ENCODE peak calls at places on chromosomes 11 and 22, in nine cellular contexts. One of them, this sample, is unnamed.

GRCh38 chr22:25090225-25090651 is 109.4 kb upstream of the CRYBB3 start:
- DNase-seq in stimulated activated CD8-positive, alpha-beta memory T cell treated with anti-CD3 and anti-CD28 coated beads, Interleukin-15, amount 100 ng/mL, for 24 hours: no peak
- DNase-seq in activated gamma-delta T cell treated with Interleukin-2 at 50 U/mL for 16 hours: no peak
- DNase-seq in SJSA1: no peak
- DNase-seq in fibroblast of the conjunctiva: no peak
- DNase-seq in WTC11: no peak
- DNase-seq in stimulated activated CD4-positive, alpha-beta T cell treated with anti-CD3 and anti-CD28 coated beads, Interleukin-4, amount 100 ng/mL, for 1 hour: no peak
- DNase-seq in uterus: no peak
- DNase-seq in activated T-cell treated with anti-CD3 and anti-CD28 coated beads for 1 hour: no peak
- DNase-seq in this sample: no peak

GRCh38 chr11:63840356-63841060 is 1.6 kb downstream of the MARK2 start:
- DNase-seq in stimulated activated CD8-positive, alpha-beta memory T cell treated with anti-CD3 and anti-CD28 coated beads, Interleukin-15, amount 100 ng/mL, for 24 hours: no peak
- DNase-seq in activated gamma-delta T cell treated with Interleukin-2 at 50 U/mL for 16 hours: no peak
- DNase-seq in SJSA1: no peak
- DNase-seq in fibroblast of the conjunctiva: no peak
- DNase-seq in WTC11: no peak
- DNase-seq in stimulated activated CD4-positive, alpha-beta T cell treated with anti-CD3 and anti-CD28 coated beads, Interleukin-4, amount 100 ng/mL, for 1 hour: no peak
- DNase-seq in uterus: no peak
- DNase-seq in activated T-cell treated with anti-CD3 and anti-CD28 coated beads for 1 hour: no peak
- DNase-seq in this sample: no peak

GRCh38 chr11:110447897-110448522 is 18.3 kb downstream of the FDX1 start:
- DNase-seq in stimulated activated CD8-positive, alpha-beta memory T cell treated with anti-CD3 and anti-CD28 coated beads, Interleukin-15, amount 100 ng/mL, for 24 hours: no peak
- DNase-seq in activated gamma-delta T cell treated with Interleukin-2 at 50 U/mL for 16 hours: no peak
- DNase-seq in SJSA1: no peak
- DNase-seq in fibroblast of the conjunctiva: no peak
- DNase-seq in WTC11: no peak
- DNase-seq in stimulated activated CD4-positive, alpha-beta T cell treated with anti-CD3 and anti-CD28 coated beads, Interleukin-4, amount 100 ng/mL, for 1 hour: no peak
- DNase-seq in uterus: no peak
- DNase-seq in activated T-cell treated with anti-CD3 and anti-CD28 coated beads for 1 hour: no peak
- DNase-seq in this sample: no peak

GRCh38 chr11:8744423-8744822 is 61.8 kb downstream of the RPL27A start:
- DNase-seq in stimulated activated CD8-positive, alpha-beta memory T cell treated with anti-CD3 and anti-CD28 coated beads, Interleukin-15, amount 100 ng/mL, for 24 hours: no peak
- DNase-seq in activated gamma-delta T cell treated with Interleukin-2 at 50 U/mL for 16 hours: no peak
- DNase-seq in SJSA1: no peak
- DNase-seq in fibroblast of the conjunctiva: no peak
- DNase-seq in WTC11: no peak
- DNase-seq in stimulated activated CD4-positive, alpha-beta T cell treated with anti-CD3 and anti-CD28 coated beads, Interleukin-4, amount 100 ng/mL, for 1 hour: no peak
- DNase-seq in uterus: no peak
- DNase-seq in activated T-cell treated with anti-CD3 and anti-CD28 coated beads for 1 hour: no peak
- DNase-seq in this sample: no peak

GRCh38 chr11:118170892-118171273 is 5.6 kb downstream of the SCN2B start:
- DNase-seq in stimulated activated CD8-positive, alpha-beta memory T cell treated with anti-CD3 and anti-CD28 coated beads, Interleukin-15, amount 100 ng/mL, for 24 hours: no peak
- DNase-seq in activated gamma-delta T cell treated with Interleukin-2 at 50 U/mL for 16 hours: no peak
- DNase-seq in SJSA1: no peak
- DNase-seq in fibroblast of the conjunctiva: no peak
- DNase-seq in WTC11: no peak
- DNase-seq in stimulated activated CD4-positive, alpha-beta T cell treated with anti-CD3 and anti-CD28 coated beads, Interleukin-4, amount 100 ng/mL, for 1 hour: no peak
- DNase-seq in uterus: no peak
- DNase-seq in activated T-cell treated with anti-CD3 and anti-CD28 coated beads for 1 hour: no peak
- DNase-seq in this sample: no peak

GRCh38 chr11:1450958-1451710 is 35.4 kb downstream of the MOB2 start:
- DNase-seq in stimulated activated CD8-positive, alpha-beta memory T cell treated with anti-CD3 and anti-CD28 coated beads, Interleukin-15, amount 100 ng/mL, for 24 hours: no peak
- DNase-seq in activated gamma-delta T cell treated with Interleukin-2 at 50 U/mL for 16 hours: no peak
- DNase-seq in SJSA1: no peak
- DNase-seq in fibroblast of the conjunctiva: no peak
- DNase-seq in WTC11: no peak
- DNase-seq in stimulated activated CD4-positive, alpha-beta T cell treated with anti-CD3 and anti-CD28 coated beads, Interleukin-4, amount 100 ng/mL, for 1 hour: no peak
- DNase-seq in uterus: no peak
- DNase-seq in activated T-cell treated with anti-CD3 and anti-CD28 coated beads for 1 hour: no peak
- DNase-seq in this sample: no peak

GRCh38 chr11:56716379-56716854 is 17.5 kb downstream of the OR9G1 start:
- DNase-seq in stimulated activated CD8-positive, alpha-beta memory T cell treated with anti-CD3 and anti-CD28 coated beads, Interleukin-15, amount 100 ng/mL, for 24 hours: no peak
- DNase-seq in activated gamma-delta T cell treated with Interleukin-2 at 50 U/mL for 16 hours: no peak
- DNase-seq in SJSA1: no peak
- DNase-seq in fibroblast of the conjunctiva: no peak
- DNase-seq in WTC11: no peak
- DNase-seq in stimulated activated CD4-positive, alpha-beta T cell treated with anti-CD3 and anti-CD28 coated beads, Interleukin-4, amount 100 ng/mL, for 1 hour: no peak
- DNase-seq in uterus: no peak
- DNase-seq in activated T-cell treated with anti-CD3 and anti-CD28 coated beads for 1 hour: no peak
- DNase-seq in this sample: no peak

GRCh38 chr22:20740222-20740951 is 33.5 kb upstream of the SERPIND1 start:
- DNase-seq in stimulated activated CD8-positive, alpha-beta memory T cell treated with anti-CD3 and anti-CD28 coated beads, Interleukin-15, amount 100 ng/mL, for 24 hours: no peak
- DNase-seq in activated gamma-delta T cell treated with Interleukin-2 at 50 U/mL for 16 hours: no peak
- DNase-seq in SJSA1: no peak
- DNase-seq in fibroblast of the conjunctiva: no peak
- DNase-seq in WTC11: no peak
- DNase-seq in stimulated activated CD4-positive, alpha-beta T cell treated with anti-CD3 and anti-CD28 coated beads, Interleukin-4, amount 100 ng/mL, for 1 hour: no peak
- DNase-seq in uterus: no peak
- DNase-seq in activated T-cell treated with anti-CD3 and anti-CD28 coated beads for 1 hour: no peak
- DNase-seq in this sample: no peak

GRCh38 chr11:23991140-23991539 is 505.7 kb upstream of the LUZP2 start:
- DNase-seq in stimulated activated CD8-positive, alpha-beta memory T cell treated with anti-CD3 and anti-CD28 coated beads, Interleukin-15, amount 100 ng/mL, for 24 hours: no peak
- DNase-seq in activated gamma-delta T cell treated with Interleukin-2 at 50 U/mL for 16 hours: no peak
- DNase-seq in SJSA1: no peak
- DNase-seq in fibroblast of the conjunctiva: peak; percentile 62
- DNase-seq in WTC11: no peak
- DNase-seq in stimulated activated CD4-positive, alpha-beta T cell treated with anti-CD3 and anti-CD28 coated beads, Interleukin-4, amount 100 ng/mL, for 1 hour: no peak
- DNase-seq in uterus: no peak
- DNase-seq in activated T-cell treated with anti-CD3 and anti-CD28 coated beads for 1 hour: no peak
- DNase-seq in this sample: no peak

GRCh38 chr11:76234704-76235232 is 28.5 kb upstream of the WNT11 start:
- DNase-seq in stimulated activated CD8-positive, alpha-beta memory T cell treated with anti-CD3 and anti-CD28 coated beads, Interleukin-15, amount 100 ng/mL, for 24 hours: peak; percentile 7
- DNase-seq in activated gamma-delta T cell treated with Interleukin-2 at 50 U/mL for 16 hours: no peak
- DNase-seq in SJSA1: no peak
- DNase-seq in fibroblast of the conjunctiva: peak; percentile 29
- DNase-seq in WTC11: no peak
- DNase-seq in stimulated activated CD4-positive, alpha-beta T cell treated with anti-CD3 and anti-CD28 coated beads, Interleukin-4, amount 100 ng/mL, for 1 hour: peak; percentile 43
- DNase-seq in uterus: peak; percentile 67
- DNase-seq in activated T-cell treated with anti-CD3 and anti-CD28 coated beads for 1 hour: no peak
- DNase-seq in this sample: no peak

GRCh38 chr11:15179167-15179566 is 64.4 kb downstream of the INSC start:
- DNase-seq in stimulated activated CD8-positive, alpha-beta memory T cell treated with anti-CD3 and anti-CD28 coated beads, Interleukin-15, amount 100 ng/mL, for 24 hours: no peak
- DNase-seq in activated gamma-delta T cell treated with Interleukin-2 at 50 U/mL for 16 hours: no peak
- DNase-seq in SJSA1: no peak
- DNase-seq in fibroblast of the conjunctiva: peak; percentile 43
- DNase-seq in WTC11: no peak
- DNase-seq in stimulated activated CD4-positive, alpha-beta T cell treated with anti-CD3 and anti-CD28 coated beads, Interleukin-4, amount 100 ng/mL, for 1 hour: no peak
- DNase-seq in uterus: no peak
- DNase-seq in activated T-cell treated with anti-CD3 and anti-CD28 coated beads for 1 hour: no peak
- DNase-seq in this sample: no peak

GRCh38 chr11:125517116-125517804 is 21.2 kb upstream of the FEZ1 start:
- DNase-seq in stimulated activated CD8-positive, alpha-beta memory T cell treated with anti-CD3 and anti-CD28 coated beads, Interleukin-15, amount 100 ng/mL, for 24 hours: no peak
- DNase-seq in activated gamma-delta T cell treated with Interleukin-2 at 50 U/mL for 16 hours: no peak
- DNase-seq in SJSA1: no peak
- DNase-seq in fibroblast of the conjunctiva: peak; percentile 57
- DNase-seq in WTC11: peak; percentile 84
- DNase-seq in stimulated activated CD4-positive, alpha-beta T cell treated with anti-CD3 and anti-CD28 coated beads, Interleukin-4, amount 100 ng/mL, for 1 hour: no peak
- DNase-seq in uterus: peak; percentile 22
- DNase-seq in activated T-cell treated with anti-CD3 and anti-CD28 coated beads for 1 hour: no peak
- DNase-seq in this sample: no peak

GRCh38 chr11:100712618-100713017 is 25.5 kb downstream of the ARHGAP42 start:
- DNase-seq in stimulated activated CD8-positive, alpha-beta memory T cell treated with anti-CD3 and anti-CD28 coated beads, Interleukin-15, amount 100 ng/mL, for 24 hours: no peak
- DNase-seq in activated gamma-delta T cell treated with Interleukin-2 at 50 U/mL for 16 hours: no peak
- DNase-seq in SJSA1: no peak
- DNase-seq in fibroblast of the conjunctiva: no peak
- DNase-seq in WTC11: no peak
- DNase-seq in stimulated activated CD4-positive, alpha-beta T cell treated with anti-CD3 and anti-CD28 coated beads, Interleukin-4, amount 100 ng/mL, for 1 hour: no peak
- DNase-seq in uterus: no peak
- DNase-seq in activated T-cell treated with anti-CD3 and anti-CD28 coated beads for 1 hour: no peak
- DNase-seq in this sample: no peak

GRCh38 chr11:76664578-76665061 is 5.9 kb downstream of the LRRC32 start:
- DNase-seq in stimulated activated CD8-positive, alpha-beta memory T cell treated with anti-CD3 and anti-CD28 coated beads, Interleukin-15, amount 100 ng/mL, for 24 hours: no peak
- DNase-seq in activated gamma-delta T cell treated with Interleukin-2 at 50 U/mL for 16 hours: no peak
- DNase-seq in SJSA1: no peak
- DNase-seq in fibroblast of the conjunctiva: no peak
- DNase-seq in WTC11: no peak
- DNase-seq in stimulated activated CD4-positive, alpha-beta T cell treated with anti-CD3 and anti-CD28 coated beads, Interleukin-4, amount 100 ng/mL, for 1 hour: no peak
- DNase-seq in uterus: no peak
- DNase-seq in activated T-cell treated with anti-CD3 and anti-CD28 coated beads for 1 hour: no peak
- DNase-seq in this sample: no peak

GRCh38 chr22:45671783-45672563 is at the start of gene ATXN10:
- DNase-seq in stimulated activated CD8-positive, alpha-beta memory T cell treated with anti-CD3 and anti-CD28 coated beads, Interleukin-15, amount 100 ng/mL, for 24 hours: peak; percentile 47
- DNase-seq in activated gamma-delta T cell treated with Interleukin-2 at 50 U/mL for 16 hours: peak; percentile 52
- DNase-seq in SJSA1: peak; percentile 83
- DNase-seq in fibroblast of the conjunctiva: peak; percentile 35
- DNase-seq in WTC11: peak; percentile 24
- DNase-seq in stimulated activated CD4-positive, alpha-beta T cell treated with anti-CD3 and anti-CD28 coated beads, Interleukin-4, amount 100 ng/mL, for 1 hour: peak; percentile 77
- DNase-seq in uterus: peak; percentile 68
- DNase-seq in activated T-cell treated with anti-CD3 and anti-CD28 coated beads for 1 hour: peak; percentile 48
- DNase-seq in this sample: no peak

GRCh38 chr11:12139144-12139881 is 28.9 kb downstream of the MICAL2 start:
- DNase-seq in stimulated activated CD8-positive, alpha-beta memory T cell treated with anti-CD3 and anti-CD28 coated beads, Interleukin-15, amount 100 ng/mL, for 24 hours: no peak
- DNase-seq in activated gamma-delta T cell treated with Interleukin-2 at 50 U/mL for 16 hours: no peak
- DNase-seq in SJSA1: peak; percentile 68
- DNase-seq in fibroblast of the conjunctiva: peak; percentile 28
- DNase-seq in WTC11: no peak
- DNase-seq in stimulated activated CD4-positive, alpha-beta T cell treated with anti-CD3 and anti-CD28 coated beads, Interleukin-4, amount 100 ng/mL, for 1 hour: no peak
- DNase-seq in uterus: peak; percentile 68
- DNase-seq in activated T-cell treated with anti-CD3 and anti-CD28 coated beads for 1 hour: no peak
- DNase-seq in this sample: peak; percentile 81

GRCh38 chr11:115769891-115770290 is 265.7 kb upstream of the CADM1 start:
- DNase-seq in stimulated activated CD8-positive, alpha-beta memory T cell treated with anti-CD3 and anti-CD28 coated beads, Interleukin-15, amount 100 ng/mL, for 24 hours: no peak
- DNase-seq in activated gamma-delta T cell treated with Interleukin-2 at 50 U/mL for 16 hours: no peak
- DNase-seq in SJSA1: no peak
- DNase-seq in fibroblast of the conjunctiva: no peak
- DNase-seq in WTC11: no peak
- DNase-seq in stimulated activated CD4-positive, alpha-beta T cell treated with anti-CD3 and anti-CD28 coated beads, Interleukin-4, amount 100 ng/mL, for 1 hour: no peak
- DNase-seq in uterus: no peak
- DNase-seq in activated T-cell treated with anti-CD3 and anti-CD28 coated beads for 1 hour: no peak
- DNase-seq in this sample: no peak

GRCh38 chr11:66151273-66151672 is 81.2 kb downstream of the PACS1 start:
- DNase-seq in stimulated activated CD8-positive, alpha-beta memory T cell treated with anti-CD3 and anti-CD28 coated beads, Interleukin-15, amount 100 ng/mL, for 24 hours: no peak
- DNase-seq in activated gamma-delta T cell treated with Interleukin-2 at 50 U/mL for 16 hours: no peak
- DNase-seq in SJSA1: no peak
- DNase-seq in fibroblast of the conjunctiva: no peak
- DNase-seq in WTC11: no peak
- DNase-seq in stimulated activated CD4-positive, alpha-beta T cell treated with anti-CD3 and anti-CD28 coated beads, Interleukin-4, amount 100 ng/mL, for 1 hour: no peak
- DNase-seq in uterus: no peak
- DNase-seq in activated T-cell treated with anti-CD3 and anti-CD28 coated beads for 1 hour: no peak
- DNase-seq in this sample: no peak

GRCh38 chr11:45802531-45803317 is 2.2 kb upstream of the SLC35C1 start:
- DNase-seq in stimulated activated CD8-positive, alpha-beta memory T cell treated with anti-CD3 and anti-CD28 coated beads, Interleukin-15, amount 100 ng/mL, for 24 hours: no peak
- DNase-seq in activated gamma-delta T cell treated with Interleukin-2 at 50 U/mL for 16 hours: no peak
- DNase-seq in SJSA1: peak; percentile 26
- DNase-seq in fibroblast of the conjunctiva: no peak
- DNase-seq in WTC11: no peak
- DNase-seq in stimulated activated CD4-positive, alpha-beta T cell treated with anti-CD3 and anti-CD28 coated beads, Interleukin-4, amount 100 ng/mL, for 1 hour: no peak
- DNase-seq in uterus: no peak
- DNase-seq in activated T-cell treated with anti-CD3 and anti-CD28 coated beads for 1 hour: no peak
- DNase-seq in this sample: no peak

GRCh38 chr11:68150029-68150428 is 28.8 kb upstream of the CHKA start:
- DNase-seq in stimulated activated CD8-positive, alpha-beta memory T cell treated with anti-CD3 and anti-CD28 coated beads, Interleukin-15, amount 100 ng/mL, for 24 hours: no peak
- DNase-seq in activated gamma-delta T cell treated with Interleukin-2 at 50 U/mL for 16 hours: no peak
- DNase-seq in SJSA1: no peak
- DNase-seq in fibroblast of the conjunctiva: no peak
- DNase-seq in WTC11: no peak
- DNase-seq in stimulated activated CD4-positive, alpha-beta T cell treated with anti-CD3 and anti-CD28 coated beads, Interleukin-4, amount 100 ng/mL, for 1 hour: no peak
- DNase-seq in uterus: no peak
- DNase-seq in activated T-cell treated with anti-CD3 and anti-CD28 coated beads for 1 hour: no peak
- DNase-seq in this sample: no peak

GRCh38 chr11:34050967-34051348 is 573 bp upstream of the CAPRIN1 start:
- DNase-seq in stimulated activated CD8-positive, alpha-beta memory T cell treated with anti-CD3 and anti-CD28 coated beads, Interleukin-15, amount 100 ng/mL, for 24 hours: no peak
- DNase-seq in activated gamma-delta T cell treated with Interleukin-2 at 50 U/mL for 16 hours: no peak
- DNase-seq in SJSA1: no peak
- DNase-seq in fibroblast of the conjunctiva: peak; percentile 17
- DNase-seq in WTC11: no peak
- DNase-seq in stimulated activated CD4-positive, alpha-beta T cell treated with anti-CD3 and anti-CD28 coated beads, Interleukin-4, amount 100 ng/mL, for 1 hour: no peak
- DNase-seq in uterus: no peak
- DNase-seq in activated T-cell treated with anti-CD3 and anti-CD28 coated beads for 1 hour: no peak
- DNase-seq in this sample: peak; percentile 8

GRCh38 chr11:62402226-62402625 is 16.6 kb upstream of the SCGB1A1 start:
- DNase-seq in stimulated activated CD8-positive, alpha-beta memory T cell treated with anti-CD3 and anti-CD28 coated beads, Interleukin-15, amount 100 ng/mL, for 24 hours: no peak
- DNase-seq in activated gamma-delta T cell treated with Interleukin-2 at 50 U/mL for 16 hours: peak; percentile 36
- DNase-seq in SJSA1: no peak
- DNase-seq in fibroblast of the conjunctiva: no peak
- DNase-seq in WTC11: no peak
- DNase-seq in stimulated activated CD4-positive, alpha-beta T cell treated with anti-CD3 and anti-CD28 coated beads, Interleukin-4, amount 100 ng/mL, for 1 hour: peak; percentile 59
- DNase-seq in uterus: peak; percentile 83
- DNase-seq in activated T-cell treated with anti-CD3 and anti-CD28 coated beads for 1 hour: peak; percentile 45
- DNase-seq in this sample: no peak

GRCh38 chr11:62805991-62806441 is 776 bp upstream of the NXF1 start:
- DNase-seq in stimulated activated CD8-positive, alpha-beta memory T cell treated with anti-CD3 and anti-CD28 coated beads, Interleukin-15, amount 100 ng/mL, for 24 hours: no peak
- DNase-seq in activated gamma-delta T cell treated with Interleukin-2 at 50 U/mL for 16 hours: no peak
- DNase-seq in SJSA1: no peak
- DNase-seq in fibroblast of the conjunctiva: no peak
- DNase-seq in WTC11: no peak
- DNase-seq in stimulated activated CD4-positive, alpha-beta T cell treated with anti-CD3 and anti-CD28 coated beads, Interleukin-4, amount 100 ng/mL, for 1 hour: peak; percentile 26
- DNase-seq in uterus: no peak
- DNase-seq in activated T-cell treated with anti-CD3 and anti-CD28 coated beads for 1 hour: no peak
- DNase-seq in this sample: no peak

GRCh38 chr11:39807904-39808303 is 1651.5 kb downstream of the LRRC4C start:
- DNase-seq in stimulated activated CD8-positive, alpha-beta memory T cell treated with anti-CD3 and anti-CD28 coated beads, Interleukin-15, amount 100 ng/mL, for 24 hours: no peak
- DNase-seq in activated gamma-delta T cell treated with Interleukin-2 at 50 U/mL for 16 hours: no peak
- DNase-seq in SJSA1: no peak
- DNase-seq in fibroblast of the conjunctiva: no peak
- DNase-seq in WTC11: no peak
- DNase-seq in stimulated activated CD4-positive, alpha-beta T cell treated with anti-CD3 and anti-CD28 coated beads, Interleukin-4, amount 100 ng/mL, for 1 hour: no peak
- DNase-seq in uterus: no peak
- DNase-seq in activated T-cell treated with anti-CD3 and anti-CD28 coated beads for 1 hour: no peak
- DNase-seq in this sample: no peak

GRCh38 chr11:62431171-62431895 is 12.5 kb downstream of the SCGB1A1 start:
- DNase-seq in stimulated activated CD8-positive, alpha-beta memory T cell treated with anti-CD3 and anti-CD28 coated beads, Interleukin-15, amount 100 ng/mL, for 24 hours: no peak
- DNase-seq in activated gamma-delta T cell treated with Interleukin-2 at 50 U/mL for 16 hours: no peak
- DNase-seq in SJSA1: peak; percentile 83
- DNase-seq in fibroblast of the conjunctiva: no peak
- DNase-seq in WTC11: no peak
- DNase-seq in stimulated activated CD4-positive, alpha-beta T cell treated with anti-CD3 and anti-CD28 coated beads, Interleukin-4, amount 100 ng/mL, for 1 hour: no peak
- DNase-seq in uterus: no peak
- DNase-seq in activated T-cell treated with anti-CD3 and anti-CD28 coated beads for 1 hour: no peak
- DNase-seq in this sample: peak; percentile 85

GRCh38 chr11:130581631-130582030 is 133.2 kb downstream of the ADAMTS15 start:
- DNase-seq in stimulated activated CD8-positive, alpha-beta memory T cell treated with anti-CD3 and anti-CD28 coated beads, Interleukin-15, amount 100 ng/mL, for 24 hours: no peak
- DNase-seq in activated gamma-delta T cell treated with Interleukin-2 at 50 U/mL for 16 hours: no peak
- DNase-seq in SJSA1: no peak
- DNase-seq in fibroblast of the conjunctiva: no peak
- DNase-seq in WTC11: no peak
- DNase-seq in stimulated activated CD4-positive, alpha-beta T cell treated with anti-CD3 and anti-CD28 coated beads, Interleukin-4, amount 100 ng/mL, for 1 hour: no peak
- DNase-seq in uterus: no peak
- DNase-seq in activated T-cell treated with anti-CD3 and anti-CD28 coated beads for 1 hour: no peak
- DNase-seq in this sample: no peak

GRCh38 chr11:57458060-57458409 is 2.3 kb upstream of the RTN4RL2 start:
- DNase-seq in stimulated activated CD8-positive, alpha-beta memory T cell treated with anti-CD3 and anti-CD28 coated beads, Interleukin-15, amount 100 ng/mL, for 24 hours: no peak
- DNase-seq in activated gamma-delta T cell treated with Interleukin-2 at 50 U/mL for 16 hours: no peak
- DNase-seq in SJSA1: no peak
- DNase-seq in fibroblast of the conjunctiva: no peak
- DNase-seq in WTC11: peak; percentile 61
- DNase-seq in stimulated activated CD4-positive, alpha-beta T cell treated with anti-CD3 and anti-CD28 coated beads, Interleukin-4, amount 100 ng/mL, for 1 hour: no peak
- DNase-seq in uterus: no peak
- DNase-seq in activated T-cell treated with anti-CD3 and anti-CD28 coated beads for 1 hour: no peak
- DNase-seq in this sample: no peak

This sample was measured in HS-27A.